ENCODE peak calls at places on chromosomes 12 and 14, in seven cellular contexts. H, P, G, R, D, J and F are unnamed samples. For H3K9me3, the result is how much of the 10 kb centered on the place peaks cover.

GRCh38 chr14:24273422-24273998 is 2.1 kb upstream of the RABGGTA start:
- DNase-seq in H (no peak), P (no peak), G (no peak), D (no peak), J (peak), R (no peak), F (no peak)

GRCh38 chr12:47813491-47814196 is 6.1 kb downstream of the HDAC7 start:
- DNase-seq in R (no peak), G (peak), D (peak), J (no peak), P (peak), H (no peak), F (no peak)

GRCh38 chr12:52074006-52074405 is 4.2 kb downstream of the ATG101 start:
- DNase-seq in J (no peak), G (peak), D (peak), P (peak), R (no peak), H (no peak), F (no peak)

GRCh38 chr14:105135700-105136395 is 32.7 kb downstream of the JAG2 start:
- DNase-seq in J (no peak), R (no peak), P (no peak), G (no peak), H (peak), D (no peak), F (no peak)

GRCh38 chr12:123064885-123065619 is 84.6 kb downstream of the ARL6IP4 start:
- DNase-seq in P (peak), H (no peak), J (peak), D (no peak), G (no peak), R (no peak), F (no peak)

GRCh38 chr12:131621701-131622421 is 89.0 kb upstream of the SFSWAP start:
- DNase-seq in R (no peak), H (no peak), G (no peak), J (no peak), D (no peak), P (no peak), F (no peak)

GRCh38 chr14:28308727-28309126 is 457.9 kb upstream of the FOXG1 start:
- DNase-seq in J (no peak), G (no peak), P (no peak), R (no peak), H (no peak), D (no peak), F (no peak)

GRCh38 chr12:32201096-32201495 is 94.4 kb downstream of the BICD1 start:
- DNase-seq in H (no peak), J (no peak), R (no peak), P (no peak), D (no peak), G (no peak), F (no peak)

GRCh38 chr12:75407683-75408082 is 16.8 kb downstream of the GLIPR1L2 start:
- DNase-seq in D (no peak), H (no peak), P (no peak), G (no peak), R (no peak), J (no peak), F (no peak)

GRCh38 chr12:121753844-121754264 is 39.6 kb downstream of the RHOF start:
- DNase-seq in G (peak), J (peak), R (no peak), D (no peak), H (no peak), P (peak), F (no peak)

GRCh38 chr12:92701441-92701840 is 1.3 kb upstream of the PLEKHG7 start:
- DNase-seq in H (no peak), P (no peak), D (no peak), G (no peak), J (no peak), R (no peak), F (no peak)

GRCh38 chr14:102838531-102838930 is 61.3 kb downstream of the TRAF3 start:
- DNase-seq in J (no peak), G (no peak), R (no peak), P (no peak), D (no peak), H (no peak), F (no peak)

GRCh38 chr12:73158341-73158740 is 886.2 kb downstream of the TRHDE start:
- DNase-seq in G (no peak), H (no peak), J (no peak), R (no peak), P (no peak), D (no peak), F (no peak)

GRCh38 chr12:3223601-3224529 is 146.7 kb downstream of the TSPAN9 start:
- DNase-seq in H (no peak), P (no peak), J (no peak), G (peak), D (no peak), R (no peak), F (no peak)

GRCh38 chr12:56723889-56724659 is 1.0 kb downstream of the NACA start:
- DNase-seq in D (peak), H (peak), G (no peak), P (no peak), J (peak), R (no peak), F (no peak)

GRCh38 chr12:80186727-80187217 is 87.4 kb downstream of the OTOGL start:
- DNase-seq in P (no peak), D (peak), G (no peak), H (no peak), R (peak), J (no peak), F (no peak)

GRCh38 chr14:33810308-33810707 is 140.6 kb downstream of the EGLN3 start:
- DNase-seq in R (no peak), P (no peak), G (no peak), D (peak), J (no peak), H (no peak), F (no peak)

GRCh38 chr12:34398366-34398705 is 376.0 kb downstream of the ALG10 start:
- DNase-seq in G (peak), R (no peak), D (no peak), H (no peak), P (peak), J (peak), F (peak)
- H3K9me3 ChIP-seq in G (under half), R (under half), D (under half), H (half or more), P (under half), J (under half), F (under half)

GRCh38 chr14:90137807-90138206 is 76.0 kb downstream of the KCNK13 start:
- DNase-seq in D (peak), P (no peak), G (no peak), J (no peak), H (no peak), R (no peak), F (no peak)

GRCh38 chr14:90136904-90137303 is 75.1 kb downstream of the KCNK13 start:
- DNase-seq in G (no peak), R (no peak), J (no peak), D (no peak), H (no peak), P (no peak), F (no peak)

DNA sequence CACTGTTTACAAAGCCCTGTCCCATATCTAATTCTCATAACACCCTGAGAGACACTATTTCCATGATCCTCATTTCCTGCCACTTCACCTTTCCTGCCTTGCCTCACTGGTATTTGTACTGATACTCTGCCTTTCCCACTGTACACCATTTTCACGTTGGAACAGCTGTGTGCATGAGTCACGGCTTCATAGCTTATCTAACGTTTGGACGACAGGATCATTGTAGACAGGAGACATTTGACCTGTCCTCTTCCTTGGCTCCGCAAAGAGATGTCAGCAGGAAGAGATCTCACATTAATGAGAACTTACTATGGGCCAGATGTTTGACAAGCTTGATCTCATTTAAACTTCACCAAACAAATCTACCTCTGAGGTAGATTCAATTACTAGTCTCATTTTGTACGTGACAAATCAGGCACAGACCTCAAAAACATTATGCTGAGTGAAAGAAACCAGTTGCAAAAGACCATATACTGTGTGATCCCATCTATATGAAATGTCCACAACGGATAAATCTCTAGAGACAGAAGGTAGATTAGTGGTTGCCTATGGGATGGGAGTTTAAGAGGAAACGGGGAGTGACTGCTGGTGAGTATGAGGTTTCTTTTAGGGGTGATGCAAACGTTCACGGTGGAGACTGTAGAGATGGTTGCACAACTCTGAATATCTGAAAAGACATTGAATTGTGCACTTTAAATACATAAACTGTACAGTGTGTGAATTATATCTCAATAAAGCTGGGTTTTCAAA is 71.2 kb downstream of the KCNK13 start:
- DNase-seq in R (no peak), G (no peak), D (peak), H (no peak), J (no peak), P (no peak), F (no peak)
- H3K9me3 ChIP-seq in R (under half), G (under half), D (under half), H (under half), J (under half), P (under half), F (under half)

GRCh38 chr12:69738351-69739286 is at the start of gene RAB3IP:
- DNase-seq in P (peak), H (peak), J (peak), D (peak), R (peak), G (peak), F (peak)

GRCh38 chr12:69739287-69740191 is 879 bp downstream of the RAB3IP start:
- DNase-seq in R (peak), P (peak), J (peak), G (peak), D (peak), H (peak), F (peak)

DNA sequence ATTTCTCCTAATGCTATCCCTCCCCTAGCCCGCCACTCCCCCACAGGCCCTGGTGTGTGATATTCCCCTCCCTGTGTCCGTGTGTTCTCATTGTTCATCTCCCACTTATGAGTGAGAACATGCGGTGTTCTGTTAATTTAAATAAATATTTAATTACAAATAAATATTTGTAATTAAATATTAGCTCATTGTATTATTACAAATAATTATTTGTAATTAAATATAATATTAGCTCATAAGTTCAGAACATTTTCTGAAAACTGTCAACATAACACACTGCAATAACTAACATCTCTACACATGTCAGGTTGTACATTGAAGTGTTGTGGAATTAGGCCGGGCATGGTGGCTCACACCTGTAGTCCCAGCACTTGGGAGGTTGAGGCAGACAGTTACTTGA is 5.4 kb downstream of the RAB3IP start:
- DNase-seq in H (no peak), D (no peak), P (no peak), J (no peak), G (no peak), R (no peak), F (no peak)
- H3K9me3 ChIP-seq in H (under half), D (under half), P (under half), J (under half), G (under half), R (under half), F (under half)

DNA sequence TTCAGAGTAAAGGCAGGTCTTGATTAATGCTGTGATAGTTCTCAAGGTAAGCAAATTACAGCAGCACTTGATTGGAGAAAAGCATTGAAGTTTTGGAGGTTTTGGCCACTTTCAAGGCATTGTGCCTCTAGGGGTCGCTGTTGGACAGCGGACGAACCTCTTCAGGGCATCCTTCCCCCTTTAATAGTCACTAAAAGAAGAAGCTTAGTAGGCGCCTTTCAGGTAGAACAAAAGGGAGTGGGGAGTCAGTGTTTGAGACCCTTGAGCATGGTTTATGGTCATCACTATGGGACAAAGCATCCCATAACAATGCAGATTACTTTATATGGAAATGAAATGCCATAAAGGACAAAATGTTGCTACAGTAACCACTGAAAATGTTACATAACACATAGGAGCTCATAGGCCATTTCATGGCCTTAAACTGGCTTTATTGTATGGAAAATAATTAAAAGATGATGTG is 199.5 kb upstream of the DCN start:
- DNase-seq in P (no peak), R (peak), D (peak), G (peak), J (peak), H (peak), F (peak)
- H3K9me3 ChIP-seq in P (under half), R (under half), D (under half), G (under half), J (under half), H (under half), F (under half)

GRCh38 chr12:132924356-132924755 is 31.8 kb downstream of the ZNF605 start:
- DNase-seq in J (no peak), R (no peak), H (no peak), G (no peak), P (no peak), D (no peak), F (no peak)
- H3K9me3 ChIP-seq in J (half or more), R (under half), H (half or more), G (under half), P (half or more), D (half or more), F (half or more)